ENCODE peak calls at places on chromosomes 3 and 15, in five cellular contexts. One of them, this sample, is unnamed.

GRCh38 chr15:65060641-65061397 is 7.0 kb downstream of the RASL12 start:
- DNase-seq in activated T-cell treated with anti-CD3 and anti-CD28 coated beads, Interleukin-2, amount 50 U/mL, for 4 hours: no peak
- DNase-seq in activated naive CD4-positive, alpha-beta T cell treated with anti-CD3 and anti-CD28 coated beads for 36 hours: no peak
- DNase-seq in NCI-H460: no peak
- DNase-seq in EL: no peak
- DNase-seq in this sample: no peak

GRCh38 chr3:106629215-106629832 is 747.9 kb upstream of the CCDC54 start:
- DNase-seq in activated T-cell treated with anti-CD3 and anti-CD28 coated beads, Interleukin-2, amount 50 U/mL, for 4 hours: no peak
- DNase-seq in EL: no peak
- DNase-seq in activated naive CD4-positive, alpha-beta T cell treated with anti-CD3 and anti-CD28 coated beads for 36 hours: no peak
- DNase-seq in NCI-H460: no peak
- DNase-seq in this sample: no peak

GRCh38 chr3:38227989-38228388 is 37.6 kb upstream of the SLC22A13 start:
- DNase-seq in activated T-cell treated with anti-CD3 and anti-CD28 coated beads, Interleukin-2, amount 50 U/mL, for 4 hours: no peak
- DNase-seq in activated naive CD4-positive, alpha-beta T cell treated with anti-CD3 and anti-CD28 coated beads for 36 hours: no peak
- DNase-seq in EL: peak; percentile 80
- DNase-seq in NCI-H460: no peak
- DNase-seq in this sample: peak; percentile 57

GRCh38 chr15:101204744-101205535 is 46.9 kb downstream of the CHSY1 start:
- DNase-seq in EL: peak; percentile 23
- DNase-seq in activated T-cell treated with anti-CD3 and anti-CD28 coated beads, Interleukin-2, amount 50 U/mL, for 4 hours: no peak
- DNase-seq in activated naive CD4-positive, alpha-beta T cell treated with anti-CD3 and anti-CD28 coated beads for 36 hours: no peak
- DNase-seq in NCI-H460: no peak
- DNase-seq in this sample: peak; percentile 82

GRCh38 chr15:49982586-49982985 is 136.4 kb downstream of the ATP8B4 start:
- DNase-seq in activated T-cell treated with anti-CD3 and anti-CD28 coated beads, Interleukin-2, amount 50 U/mL, for 4 hours: no peak
- DNase-seq in EL: peak; percentile 47
- DNase-seq in NCI-H460: no peak
- DNase-seq in activated naive CD4-positive, alpha-beta T cell treated with anti-CD3 and anti-CD28 coated beads for 36 hours: no peak
- DNase-seq in this sample: no peak

GRCh38 chr15:90857337-90857736 is 11.1 kb upstream of the FURIN start:
- DNase-seq in EL: no peak
- DNase-seq in NCI-H460: no peak
- DNase-seq in activated naive CD4-positive, alpha-beta T cell treated with anti-CD3 and anti-CD28 coated beads for 36 hours: no peak
- DNase-seq in activated T-cell treated with anti-CD3 and anti-CD28 coated beads, Interleukin-2, amount 50 U/mL, for 4 hours: no peak
- DNase-seq in this sample: no peak

GRCh38 chr15:67755936-67756335 is 69.4 kb upstream of the SKOR1 start:
- DNase-seq in activated naive CD4-positive, alpha-beta T cell treated with anti-CD3 and anti-CD28 coated beads for 36 hours: no peak
- DNase-seq in EL: no peak
- DNase-seq in activated T-cell treated with anti-CD3 and anti-CD28 coated beads, Interleukin-2, amount 50 U/mL, for 4 hours: no peak
- DNase-seq in NCI-H460: no peak
- DNase-seq in this sample: no peak

GRCh38 chr15:92011611-92012367 is 158.3 kb downstream of the SLCO3A1 start:
- DNase-seq in NCI-H460: no peak
- DNase-seq in activated T-cell treated with anti-CD3 and anti-CD28 coated beads, Interleukin-2, amount 50 U/mL, for 4 hours: no peak
- DNase-seq in EL: no peak
- DNase-seq in activated naive CD4-positive, alpha-beta T cell treated with anti-CD3 and anti-CD28 coated beads for 36 hours: peak; percentile 65
- DNase-seq in this sample: no peak

GRCh38 chr3:57952208-57952631 is 56.0 kb upstream of the FLNB start:
- DNase-seq in activated naive CD4-positive, alpha-beta T cell treated with anti-CD3 and anti-CD28 coated beads for 36 hours: no peak
- DNase-seq in NCI-H460: peak; percentile 59
- DNase-seq in EL: peak; percentile 87
- DNase-seq in activated T-cell treated with anti-CD3 and anti-CD28 coated beads, Interleukin-2, amount 50 U/mL, for 4 hours: no peak
- DNase-seq in this sample: peak; percentile 58

GRCh38 chr3:138042043-138042442 is 32.1 kb downstream of the CLDN18 start:
- DNase-seq in EL: peak; percentile 78
- DNase-seq in NCI-H460: no peak
- DNase-seq in activated naive CD4-positive, alpha-beta T cell treated with anti-CD3 and anti-CD28 coated beads for 36 hours: no peak
- DNase-seq in activated T-cell treated with anti-CD3 and anti-CD28 coated beads, Interleukin-2, amount 50 U/mL, for 4 hours: no peak
- DNase-seq in this sample: peak; percentile 52

GRCh38 chr15:41936649-41937567 is 35.4 kb downstream of the EHD4 start:
- DNase-seq in NCI-H460: no peak
- DNase-seq in EL: no peak
- DNase-seq in activated T-cell treated with anti-CD3 and anti-CD28 coated beads, Interleukin-2, amount 50 U/mL, for 4 hours: peak; percentile 72
- DNase-seq in activated naive CD4-positive, alpha-beta T cell treated with anti-CD3 and anti-CD28 coated beads for 36 hours: peak; percentile 95
- DNase-seq in this sample: no peak

GRCh38 chr3:113439576-113439975 is 1.7 kb downstream of the CFAP44 start:
- DNase-seq in activated naive CD4-positive, alpha-beta T cell treated with anti-CD3 and anti-CD28 coated beads for 36 hours: no peak
- DNase-seq in NCI-H460: no peak
- DNase-seq in activated T-cell treated with anti-CD3 and anti-CD28 coated beads, Interleukin-2, amount 50 U/mL, for 4 hours: no peak
- DNase-seq in EL: no peak
- DNase-seq in this sample: no peak

GRCh38 chr15:31024330-31024729 is 32.9 kb upstream of the MTMR10 start:
- DNase-seq in activated T-cell treated with anti-CD3 and anti-CD28 coated beads, Interleukin-2, amount 50 U/mL, for 4 hours: no peak
- DNase-seq in NCI-H460: peak; percentile 75
- DNase-seq in EL: peak; percentile 99
- DNase-seq in activated naive CD4-positive, alpha-beta T cell treated with anti-CD3 and anti-CD28 coated beads for 36 hours: no peak
- DNase-seq in this sample: peak; percentile 85

GRCh38 chr3:148158210-148158609 is 539.5 kb upstream of the AGTR1 start:
- DNase-seq in activated T-cell treated with anti-CD3 and anti-CD28 coated beads, Interleukin-2, amount 50 U/mL, for 4 hours: no peak
- DNase-seq in NCI-H460: no peak
- DNase-seq in activated naive CD4-positive, alpha-beta T cell treated with anti-CD3 and anti-CD28 coated beads for 36 hours: no peak
- DNase-seq in EL: peak; percentile 71
- DNase-seq in this sample: peak; percentile 40

GRCh38 chr3:189947948-189948723 is 172.6 kb downstream of the P3H2 start:
- DNase-seq in activated T-cell treated with anti-CD3 and anti-CD28 coated beads, Interleukin-2, amount 50 U/mL, for 4 hours: no peak
- DNase-seq in activated naive CD4-positive, alpha-beta T cell treated with anti-CD3 and anti-CD28 coated beads for 36 hours: peak; percentile 51
- DNase-seq in NCI-H460: peak; percentile 47
- DNase-seq in EL: peak; percentile 49
- DNase-seq in this sample: no peak

GRCh38 chr3:116135462-116135861 is 309.8 kb downstream of the LSAMP start:
- DNase-seq in activated naive CD4-positive, alpha-beta T cell treated with anti-CD3 and anti-CD28 coated beads for 36 hours: no peak
- DNase-seq in EL: peak; percentile 19
- DNase-seq in NCI-H460: no peak
- DNase-seq in activated T-cell treated with anti-CD3 and anti-CD28 coated beads, Interleukin-2, amount 50 U/mL, for 4 hours: no peak
- DNase-seq in this sample: peak; percentile 34

GRCh38 chr15:40584191-40584590 is 9.9 kb upstream of the KNL1 start:
- DNase-seq in activated T-cell treated with anti-CD3 and anti-CD28 coated beads, Interleukin-2, amount 50 U/mL, for 4 hours: no peak
- DNase-seq in EL: no peak
- DNase-seq in NCI-H460: no peak
- DNase-seq in activated naive CD4-positive, alpha-beta T cell treated with anti-CD3 and anti-CD28 coated beads for 36 hours: no peak
- DNase-seq in this sample: no peak

GRCh38 chr3:196712514-196713413 is 587 bp downstream of the PIGX start:
- DNase-seq in activated naive CD4-positive, alpha-beta T cell treated with anti-CD3 and anti-CD28 coated beads for 36 hours: peak; percentile 55
- DNase-seq in EL: no peak
- DNase-seq in activated T-cell treated with anti-CD3 and anti-CD28 coated beads, Interleukin-2, amount 50 U/mL, for 4 hours: peak; percentile 64
- DNase-seq in NCI-H460: peak; percentile 8
- DNase-seq in this sample: peak; percentile 62

GRCh38 chr3:101849714-101850326 is 506 bp downstream of the NFKBIZ start:
- DNase-seq in activated T-cell treated with anti-CD3 and anti-CD28 coated beads, Interleukin-2, amount 50 U/mL, for 4 hours: peak; percentile 53
- DNase-seq in NCI-H460: no peak
- DNase-seq in activated naive CD4-positive, alpha-beta T cell treated with anti-CD3 and anti-CD28 coated beads for 36 hours: peak; percentile 67
- DNase-seq in EL: no peak
- DNase-seq in this sample: no peak

GRCh38 chr3:102079809-102080197 is 230.5 kb downstream of the NFKBIZ start:
- DNase-seq in NCI-H460: no peak
- DNase-seq in EL: no peak
- DNase-seq in activated T-cell treated with anti-CD3 and anti-CD28 coated beads, Interleukin-2, amount 50 U/mL, for 4 hours: no peak
- DNase-seq in activated naive CD4-positive, alpha-beta T cell treated with anti-CD3 and anti-CD28 coated beads for 36 hours: peak; percentile 59
- DNase-seq in this sample: no peak

GRCh38 chr3:74463515-74463914 is 150.9 kb downstream of the CNTN3 start:
- DNase-seq in EL: no peak
- DNase-seq in NCI-H460: no peak
- DNase-seq in activated T-cell treated with anti-CD3 and anti-CD28 coated beads, Interleukin-2, amount 50 U/mL, for 4 hours: no peak
- DNase-seq in activated naive CD4-positive, alpha-beta T cell treated with anti-CD3 and anti-CD28 coated beads for 36 hours: no peak
- DNase-seq in this sample: no peak

GRCh38 chr3:48502728-48503168 is 1.2 kb downstream of the SHISA5 start:
- DNase-seq in activated naive CD4-positive, alpha-beta T cell treated with anti-CD3 and anti-CD28 coated beads for 36 hours: no peak
- DNase-seq in EL: no peak
- DNase-seq in NCI-H460: no peak
- DNase-seq in activated T-cell treated with anti-CD3 and anti-CD28 coated beads, Interleukin-2, amount 50 U/mL, for 4 hours: no peak
- DNase-seq in this sample: no peak

GRCh38 chr15:63140936-63141335 is 16.3 kb downstream of the RPS27L start:
- DNase-seq in activated T-cell treated with anti-CD3 and anti-CD28 coated beads, Interleukin-2, amount 50 U/mL, for 4 hours: no peak
- DNase-seq in EL: no peak
- DNase-seq in NCI-H460: no peak
- DNase-seq in activated naive CD4-positive, alpha-beta T cell treated with anti-CD3 and anti-CD28 coated beads for 36 hours: no peak
- DNase-seq in this sample: no peak

GRCh38 chr15:25416693-25417092 is 22.1 kb downstream of the UBE3A start:
- DNase-seq in NCI-H460: no peak
- DNase-seq in EL: no peak
- DNase-seq in activated naive CD4-positive, alpha-beta T cell treated with anti-CD3 and anti-CD28 coated beads for 36 hours: peak; percentile 30
- DNase-seq in activated T-cell treated with anti-CD3 and anti-CD28 coated beads, Interleukin-2, amount 50 U/mL, for 4 hours: no peak
- DNase-seq in this sample: no peak

GRCh38 chr3:30664884-30665283 is 58.5 kb downstream of the TGFBR2 start:
- DNase-seq in EL: no peak
- DNase-seq in activated naive CD4-positive, alpha-beta T cell treated with anti-CD3 and anti-CD28 coated beads for 36 hours: no peak
- DNase-seq in activated T-cell treated with anti-CD3 and anti-CD28 coated beads, Interleukin-2, amount 50 U/mL, for 4 hours: no peak
- DNase-seq in NCI-H460: no peak
- DNase-seq in this sample: no peak

GRCh38 chr3:155370198-155370597 is 76.7 kb upstream of the STRIT1 start:
- DNase-seq in NCI-H460: no peak
- DNase-seq in activated T-cell treated with anti-CD3 and anti-CD28 coated beads, Interleukin-2, amount 50 U/mL, for 4 hours: no peak
- DNase-seq in EL: no peak
- DNase-seq in activated naive CD4-positive, alpha-beta T cell treated with anti-CD3 and anti-CD28 coated beads for 36 hours: no peak
- DNase-seq in this sample: no peak

GRCh38 chr15:64791401-64791800 is 16.0 kb upstream of the RBPMS2 start:
- DNase-seq in activated naive CD4-positive, alpha-beta T cell treated with anti-CD3 and anti-CD28 coated beads for 36 hours: no peak
- DNase-seq in EL: no peak
- DNase-seq in activated T-cell treated with anti-CD3 and anti-CD28 coated beads, Interleukin-2, amount 50 U/mL, for 4 hours: no peak
- DNase-seq in NCI-H460: no peak
- DNase-seq in this sample: no peak

GRCh38 chr15:64519897-64520296 is 59.5 kb downstream of the ZNF609 start:
- DNase-seq in activated T-cell treated with anti-CD3 and anti-CD28 coated beads, Interleukin-2, amount 50 U/mL, for 4 hours: no peak
- DNase-seq in activated naive CD4-positive, alpha-beta T cell treated with anti-CD3 and anti-CD28 coated beads for 36 hours: no peak
- DNase-seq in EL: no peak
- DNase-seq in NCI-H460: no peak
- DNase-seq in this sample: no peak

This sample was measured in fibroblast of gingiva.